ENCODE peak calls at places on chromosome 17, in four cellular contexts. C is HCT116, G is astrocyte, M is MM.1S. Q is an unnamed sample. For H3K4me1, the result is how much of the 10 kb centered on the place peaks cover.

GRCh38 chr17:78718575-78719209 is 63.4 kb downstream of the CYTH1 start:
- DNase-seq in C (no peak), M (no peak), G (no peak), Q (no peak)

GRCh38 chr17:43848601-43849000 is 1.6 kb downstream of the CD300LG start:
- DNase-seq in G (no peak), C (no peak), M (no peak), Q (no peak)

GRCh38 chr17:74842599-74843351 is 16.9 kb downstream of the GRIN2C start:
- DNase-seq in C (peak), M (peak), G (peak), Q (no peak)

GRCh38 chr17:82315703-82316358 is 1.6 kb downstream of the CD7 start:
- DNase-seq in M (no peak), G (no peak), C (no peak), Q (no peak)

GRCh38 chr17:79000396-79001189 is 9.0 kb downstream of the CANT1 start:
- DNase-seq in C (no peak), G (no peak), M (no peak), Q (no peak)

GRCh38 chr17:79842656-79843474 is 3.6 kb upstream of the CBX4 start:
- DNase-seq in G (no peak), M (no peak), C (no peak), Q (no peak)

GRCh38 chr17:50424246-50425000 is 1.6 kb upstream of the ACSF2 start:
- DNase-seq in C (no peak), G (no peak), M (no peak), Q (no peak)

GRCh38 chr17:80393961-80394360 is 21.0 kb upstream of the ENDOV start:
- DNase-seq in G (no peak), C (no peak), M (no peak), Q (no peak)

GRCh38 chr17:51734462-51734861 is 424.1 kb downstream of the CA10 start:
- DNase-seq in G (no peak), C (peak), M (peak), Q (no peak)

GRCh38 chr17:77282524-77283515 is 142.1 kb downstream of the SEC14L1 start:
- DNase-seq in C (no peak), M (no peak), G (peak), Q (no peak)

GRCh38 chr17:3966720-3967363 is 2.6 kb upstream of the ATP2A3 start:
- DNase-seq in C (no peak), M (no peak), G (no peak), Q (no peak)

GRCh38 chr17:77371117-77371887 is 230.5 kb downstream of the SEC14L1 start:
- DNase-seq in C (no peak), G (peak), M (peak), Q (no peak)

GRCh38 chr17:28347261-28347891 is 10.0 kb downstream of the POLDIP2 start:
- DNase-seq in M (no peak), C (no peak), G (peak), Q (peak)

GRCh38 chr17:34378664-34379101 is 15.7 kb upstream of the CCL1 start:
- DNase-seq in G (no peak), C (no peak), M (peak), Q (no peak)

GRCh38 chr17:69967910-69968411 is 107.1 kb upstream of the KCNJ16 start:
- DNase-seq in C (no peak), G (peak), M (no peak), Q (no peak)

GRCh38 chr17:68498479-68499326 is 13.5 kb upstream of the PRKAR1A start:
- DNase-seq in C (no peak), M (no peak), G (no peak), Q (no peak)

GRCh38 chr17:43790311-43790940 is 10.2 kb downstream of the CFAP97D1 start:
- DNase-seq in G (no peak), C (no peak), M (no peak), Q (peak)

GRCh38 chr17:38605230-38605851 is 411 bp downstream of the SRCIN1 start:
- DNase-seq in M (no peak), G (no peak), C (no peak), Q (no peak)

GRCh38 chr17:17348872-17349723 is 45.9 kb downstream of the NT5M start:
- DNase-seq in M (no peak), G (no peak), C (no peak), Q (no peak)

GRCh38 chr17:74211141-74211928 is 2.0 kb upstream of the TTYH2 start:
- DNase-seq in C (no peak), G (peak), M (no peak), Q (no peak)

GRCh38 chr17:60231234-60231633 is 81.5 kb downstream of the CA4 start:
- DNase-seq in C (peak), M (peak), G (no peak), Q (no peak)

GRCh38 chr17:35057332-35057915 is 6.1 kb downstream of the RFFL start:
- DNase-seq in M (no peak), C (no peak), G (no peak), Q (no peak)

GRCh38 chr17:6567528-6568185 is 11.3 kb upstream of the PITPNM3 start:
- DNase-seq in C (no peak), M (no peak), G (no peak), Q (no peak)

DNA sequence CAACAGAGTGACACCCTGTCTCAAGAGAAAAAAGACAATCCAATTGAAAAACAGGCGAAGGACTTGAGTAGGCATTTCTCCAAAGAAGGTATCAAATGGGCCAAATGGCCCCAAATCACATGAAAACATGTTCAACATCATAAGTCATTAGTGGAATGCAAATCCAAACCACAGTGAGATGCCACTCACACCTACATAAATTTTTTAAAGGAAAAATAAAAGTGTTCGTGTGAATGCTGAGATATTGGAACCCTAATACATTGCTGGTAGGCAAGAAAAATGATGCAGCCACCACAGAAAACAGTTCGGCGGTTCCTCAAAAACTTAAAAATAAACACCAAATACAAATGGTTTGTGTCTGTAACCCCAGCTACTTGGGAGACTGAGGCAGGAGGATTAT is 45.2 kb downstream of the PIGL start:
- DNase-seq in C (no peak), M (no peak), G (peak), Q (no peak)
- TF ChIP-seq EZH2 in C (no peak), M (no peak), G (no peak), Q (no peak)

DNA sequence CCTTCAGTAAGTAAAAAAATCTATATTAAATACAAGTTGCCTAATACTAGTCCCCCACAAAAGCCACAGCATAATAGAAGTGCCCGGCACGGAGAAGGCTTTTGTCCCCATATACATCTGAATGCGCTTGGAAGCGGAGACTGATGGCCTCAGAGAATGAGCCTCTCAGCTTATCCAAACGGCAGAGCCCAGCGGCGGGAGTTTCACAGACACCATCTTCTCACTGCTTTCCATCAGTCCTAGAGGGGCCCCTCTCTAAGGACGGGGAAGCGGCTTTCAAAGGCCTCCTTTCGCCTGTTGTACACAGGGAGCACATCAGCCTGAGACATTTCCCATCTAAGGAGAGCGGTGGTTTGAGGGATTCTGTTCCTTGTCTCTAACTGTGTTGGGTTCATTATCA is 16.9 kb downstream of the NXN start:
- DNase-seq in C (no peak), M (no peak), G (no peak), Q (no peak)
- H3K4me1 ChIP-seq in C (under half), M (under half), G (under half), Q (under half)

GRCh38 chr17:15343749-15344148 is 2.4 kb upstream of the TEKT3 start:
- DNase-seq in M (no peak), C (no peak), G (peak), Q (no peak)

GRCh38 chr17:15341966-15342365 is 569 bp upstream of the TEKT3 start:
- DNase-seq in C (no peak), G (no peak), M (no peak), Q (no peak)

GRCh38 chr17:15341385-15341849 is at the start of gene TEKT3:
- DNase-seq in G (peak), M (no peak), C (no peak), Q (no peak)

GRCh38 chr17:15342460-15342859 is 1.1 kb upstream of the TEKT3 start:
- DNase-seq in G (no peak), C (no peak), M (no peak), Q (no peak)

DNA sequence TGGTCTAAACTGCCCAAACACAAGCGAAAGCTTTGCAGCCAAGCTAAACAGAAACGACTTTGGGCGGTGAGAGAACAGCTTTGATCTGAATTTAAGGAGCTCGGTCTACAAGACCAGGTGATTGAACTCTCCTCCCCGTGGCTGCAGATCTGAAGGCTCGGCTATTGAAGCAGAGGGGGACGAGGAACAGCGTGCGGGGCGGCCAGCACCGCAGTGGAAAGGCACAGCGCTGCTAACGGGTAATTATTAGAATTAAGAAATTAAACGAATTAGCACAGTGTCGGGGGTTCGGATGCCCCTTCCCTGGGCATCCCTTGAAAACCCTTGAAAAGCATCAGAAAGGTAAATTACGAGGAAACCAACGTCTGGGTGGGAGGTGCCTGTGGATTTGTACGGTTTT is 431 bp downstream of the TEKT3 start:
- DNase-seq in C (no peak), M (no peak), G (no peak), Q (no peak)
- TF ChIP-seq EZH2 in C (no peak), M (no peak), G (no peak), Q (no peak)

GRCh38 chr17:58337600-58338453 is 9.2 kb upstream of the TSPOAP1 start:
- DNase-seq in M (peak), C (no peak), G (peak), Q (no peak)
- H3K4me1 ChIP-seq in M (half or more), C (under half), G (under half), Q (under half)